ENCODE peak calls at places on chromosomes 11 and 22, in eight cellular contexts. One of them, this sample, is unnamed.

GRCh38 chr11:77658213-77659013 is 20.8 kb upstream of the CLNS1A start:
- DNase-seq in fibroblast of lung: peak; percentile 21
- DNase-seq in WTC11: no peak
- DNase-seq in neural progenitor cell: no peak
- DNase-seq in cardiac muscle cell: no peak
- DNase-seq in HL-60: no peak
- DNase-seq in natural killer cell: no peak
- DNase-seq in astrocyte of the spinal cord: no peak
- DNase-seq in this sample: no peak

GRCh38 chr11:16911658-16912057 is 102.6 kb downstream of the PLEKHA7 start:
- DNase-seq in fibroblast of lung: no peak
- DNase-seq in WTC11: no peak
- DNase-seq in neural progenitor cell: no peak
- DNase-seq in cardiac muscle cell: no peak
- DNase-seq in HL-60: no peak
- DNase-seq in natural killer cell: no peak
- DNase-seq in astrocyte of the spinal cord: no peak
- DNase-seq in this sample: no peak

GRCh38 chr22:38549106-38549884 is 20.7 kb downstream of the DMC1 start:
- DNase-seq in fibroblast of lung: no peak
- DNase-seq in WTC11: no peak
- DNase-seq in neural progenitor cell: no peak
- DNase-seq in cardiac muscle cell: no peak
- DNase-seq in HL-60: peak; percentile 11
- DNase-seq in natural killer cell: no peak
- DNase-seq in astrocyte of the spinal cord: no peak
- DNase-seq in this sample: no peak

GRCh38 chr11:33976351-33977199 is 75.0 kb upstream of the CAPRIN1 start:
- DNase-seq in fibroblast of lung: peak; percentile 47
- DNase-seq in WTC11: no peak
- DNase-seq in neural progenitor cell: no peak
- DNase-seq in cardiac muscle cell: no peak
- DNase-seq in HL-60: no peak
- DNase-seq in natural killer cell: no peak
- DNase-seq in astrocyte of the spinal cord: no peak
- DNase-seq in this sample: no peak

GRCh38 chr11:57458060-57458409 is 2.3 kb upstream of the RTN4RL2 start:
- DNase-seq in fibroblast of lung: no peak
- DNase-seq in WTC11: peak; percentile 61
- DNase-seq in neural progenitor cell: no peak
- DNase-seq in cardiac muscle cell: no peak
- DNase-seq in HL-60: no peak
- DNase-seq in natural killer cell: no peak
- DNase-seq in astrocyte of the spinal cord: no peak
- DNase-seq in this sample: no peak

GRCh38 chr22:28207281-28208030 is 288.4 kb upstream of the PITPNB start:
- DNase-seq in fibroblast of lung: no peak
- DNase-seq in WTC11: no peak
- DNase-seq in neural progenitor cell: no peak
- DNase-seq in cardiac muscle cell: no peak
- DNase-seq in HL-60: no peak
- DNase-seq in natural killer cell: no peak
- DNase-seq in astrocyte of the spinal cord: no peak
- DNase-seq in this sample: no peak

GRCh38 chr11:132605794-132606570 is 926.3 kb downstream of the OPCML start:
- DNase-seq in fibroblast of lung: no peak
- DNase-seq in WTC11: no peak
- DNase-seq in neural progenitor cell: peak; percentile 29
- DNase-seq in cardiac muscle cell: peak; percentile 18
- DNase-seq in HL-60: no peak
- DNase-seq in natural killer cell: no peak
- DNase-seq in astrocyte of the spinal cord: no peak
- DNase-seq in this sample: peak; percentile 18

GRCh38 chr22:31244044-31244942 is 32.2 kb downstream of the LIMK2 start:
- DNase-seq in fibroblast of lung: peak; percentile 61
- DNase-seq in WTC11: peak; percentile 54
- DNase-seq in neural progenitor cell: peak; percentile 46
- DNase-seq in cardiac muscle cell: peak; percentile 69
- DNase-seq in HL-60: no peak
- DNase-seq in natural killer cell: no peak
- DNase-seq in astrocyte of the spinal cord: peak; percentile 93
- DNase-seq in this sample: peak; percentile 65

GRCh38 chr11:10809373-10810199 is 860 bp upstream of the EIF4G2 start:
- DNase-seq in fibroblast of lung: peak; percentile 67
- DNase-seq in WTC11: peak; percentile 69
- DNase-seq in neural progenitor cell: peak; percentile 88
- DNase-seq in cardiac muscle cell: no peak
- DNase-seq in HL-60: no peak
- DNase-seq in natural killer cell: no peak
- DNase-seq in astrocyte of the spinal cord: peak; percentile 83
- DNase-seq in this sample: peak; percentile 54

GRCh38 chr11:108027057-108027456 is 18.4 kb downstream of the CUL5 start:
- DNase-seq in fibroblast of lung: no peak
- DNase-seq in WTC11: peak; percentile 22
- DNase-seq in neural progenitor cell: no peak
- DNase-seq in cardiac muscle cell: no peak
- DNase-seq in HL-60: no peak
- DNase-seq in natural killer cell: no peak
- DNase-seq in astrocyte of the spinal cord: no peak
- DNase-seq in this sample: no peak

GRCh38 chr11:67463680-67464410 is 5.2 kb downstream of the TMEM134 start:
- DNase-seq in fibroblast of lung: no peak
- DNase-seq in WTC11: no peak
- DNase-seq in neural progenitor cell: no peak
- DNase-seq in cardiac muscle cell: no peak
- DNase-seq in HL-60: peak; percentile 67
- DNase-seq in natural killer cell: no peak
- DNase-seq in astrocyte of the spinal cord: no peak
- DNase-seq in this sample: no peak

GRCh38 chr22:33539202-33539901 is 380.9 kb downstream of the LARGE1 start:
- DNase-seq in fibroblast of lung: no peak
- DNase-seq in WTC11: no peak
- DNase-seq in neural progenitor cell: no peak
- DNase-seq in cardiac muscle cell: no peak
- DNase-seq in HL-60: no peak
- DNase-seq in natural killer cell: no peak
- DNase-seq in astrocyte of the spinal cord: no peak
- DNase-seq in this sample: no peak

GRCh38 chr22:33542153-33542552 is 378.1 kb downstream of the LARGE1 start:
- DNase-seq in fibroblast of lung: no peak
- DNase-seq in WTC11: no peak
- DNase-seq in neural progenitor cell: no peak
- DNase-seq in cardiac muscle cell: no peak
- DNase-seq in HL-60: no peak
- DNase-seq in natural killer cell: no peak
- DNase-seq in astrocyte of the spinal cord: no peak
- DNase-seq in this sample: no peak

GRCh38 chr22:33538277-33538885 is 381.9 kb downstream of the LARGE1 start:
- DNase-seq in fibroblast of lung: no peak
- DNase-seq in WTC11: no peak
- DNase-seq in neural progenitor cell: no peak
- DNase-seq in cardiac muscle cell: no peak
- DNase-seq in HL-60: no peak
- DNase-seq in natural killer cell: no peak
- DNase-seq in astrocyte of the spinal cord: no peak
- DNase-seq in this sample: no peak

GRCh38 chr22:33542722-33543121 is 377.6 kb downstream of the LARGE1 start:
- DNase-seq in fibroblast of lung: no peak
- DNase-seq in WTC11: no peak
- DNase-seq in neural progenitor cell: no peak
- DNase-seq in cardiac muscle cell: no peak
- DNase-seq in HL-60: no peak
- DNase-seq in natural killer cell: no peak
- DNase-seq in astrocyte of the spinal cord: no peak
- DNase-seq in this sample: no peak

GRCh38 chr22:33539902-33540751 is 380.1 kb downstream of the LARGE1 start:
- DNase-seq in fibroblast of lung: peak; percentile 12
- DNase-seq in WTC11: no peak
- DNase-seq in neural progenitor cell: no peak
- DNase-seq in cardiac muscle cell: no peak
- DNase-seq in HL-60: no peak
- DNase-seq in natural killer cell: no peak
- DNase-seq in astrocyte of the spinal cord: no peak
- DNase-seq in this sample: no peak
- TF ChIP-seq CTCF in fibroblast of lung: no peak
- TF ChIP-seq CTCF in WTC11: no peak
- TF ChIP-seq CTCF in neural progenitor cell: no peak
- TF ChIP-seq CTCF in cardiac muscle cell: no peak
- TF ChIP-seq CTCF in HL-60: no peak
- TF ChIP-seq CTCF in natural killer cell: no peak
- TF ChIP-seq CTCF in astrocyte of the spinal cord: no peak
- TF ChIP-seq CTCF in this sample: no peak

GRCh38 chr11:86358720-86359119 is 16.0 kb upstream of the CCDC81 start:
- DNase-seq in fibroblast of lung: no peak
- DNase-seq in WTC11: no peak
- DNase-seq in neural progenitor cell: no peak
- DNase-seq in cardiac muscle cell: no peak
- DNase-seq in HL-60: no peak
- DNase-seq in natural killer cell: no peak
- DNase-seq in astrocyte of the spinal cord: no peak
- DNase-seq in this sample: no peak

GRCh38 chr11:86363424-86363823 is 11.3 kb upstream of the CCDC81 start:
- DNase-seq in fibroblast of lung: no peak
- DNase-seq in WTC11: no peak
- DNase-seq in neural progenitor cell: no peak
- DNase-seq in cardiac muscle cell: no peak
- DNase-seq in HL-60: no peak
- DNase-seq in natural killer cell: no peak
- DNase-seq in astrocyte of the spinal cord: no peak
- DNase-seq in this sample: no peak

GRCh38 chr11:86355256-86355655 is 19.4 kb upstream of the CCDC81 start:
- DNase-seq in fibroblast of lung: no peak
- DNase-seq in WTC11: no peak
- DNase-seq in neural progenitor cell: no peak
- DNase-seq in cardiac muscle cell: no peak
- DNase-seq in HL-60: no peak
- DNase-seq in natural killer cell: no peak
- DNase-seq in astrocyte of the spinal cord: no peak
- DNase-seq in this sample: peak; percentile 18

GRCh38 chr11:86365566-86365965 is 9.1 kb upstream of the CCDC81 start:
- DNase-seq in fibroblast of lung: peak; percentile 58
- DNase-seq in WTC11: no peak
- DNase-seq in neural progenitor cell: no peak
- DNase-seq in cardiac muscle cell: no peak
- DNase-seq in HL-60: no peak
- DNase-seq in natural killer cell: no peak
- DNase-seq in astrocyte of the spinal cord: no peak
- DNase-seq in this sample: no peak

GRCh38 chr11:86360775-86361395 is 13.8 kb upstream of the CCDC81 start:
- DNase-seq in fibroblast of lung: peak; percentile 73
- DNase-seq in WTC11: no peak
- DNase-seq in neural progenitor cell: peak; percentile 48
- DNase-seq in cardiac muscle cell: peak; percentile 22
- DNase-seq in HL-60: no peak
- DNase-seq in natural killer cell: no peak
- DNase-seq in astrocyte of the spinal cord: peak; percentile 67
- DNase-seq in this sample: no peak
- TF ChIP-seq CTCF in fibroblast of lung: peak; percentile 33
- TF ChIP-seq CTCF in WTC11: no peak
- TF ChIP-seq CTCF in neural progenitor cell: peak; percentile 55
- TF ChIP-seq CTCF in cardiac muscle cell: peak; percentile 54
- TF ChIP-seq CTCF in HL-60: no peak
- TF ChIP-seq CTCF in natural killer cell: no peak
- TF ChIP-seq CTCF in astrocyte of the spinal cord: peak; percentile 48
- TF ChIP-seq CTCF in this sample: no peak

GRCh38 chr22:17580461-17581031 is 17.2 kb downstream of the SLC25A18 start:
- DNase-seq in fibroblast of lung: no peak
- DNase-seq in WTC11: peak; percentile 51
- DNase-seq in neural progenitor cell: peak; percentile 31
- DNase-seq in cardiac muscle cell: no peak
- DNase-seq in HL-60: no peak
- DNase-seq in natural killer cell: no peak
- DNase-seq in astrocyte of the spinal cord: no peak
- DNase-seq in this sample: no peak
- TF ChIP-seq CTCF in fibroblast of lung: no peak
- TF ChIP-seq CTCF in WTC11: no peak
- TF ChIP-seq CTCF in neural progenitor cell: no peak
- TF ChIP-seq CTCF in cardiac muscle cell: peak; percentile 14
- TF ChIP-seq CTCF in HL-60: no peak
- TF ChIP-seq CTCF in natural killer cell: no peak
- TF ChIP-seq CTCF in astrocyte of the spinal cord: no peak
- TF ChIP-seq CTCF in this sample: no peak

GRCh38 chr11:70174846-70175764 is 28.0 kb upstream of the FADD start:
- DNase-seq in fibroblast of lung: no peak
- DNase-seq in WTC11: no peak
- DNase-seq in neural progenitor cell: peak; percentile 76
- DNase-seq in cardiac muscle cell: no peak
- DNase-seq in HL-60: no peak
- DNase-seq in natural killer cell: no peak
- DNase-seq in astrocyte of the spinal cord: no peak
- DNase-seq in this sample: peak; percentile 25

GRCh38 chr11:70182266-70182665 is 20.8 kb upstream of the FADD start:
- DNase-seq in fibroblast of lung: no peak
- DNase-seq in WTC11: no peak
- DNase-seq in neural progenitor cell: no peak
- DNase-seq in cardiac muscle cell: no peak
- DNase-seq in HL-60: no peak
- DNase-seq in natural killer cell: no peak
- DNase-seq in astrocyte of the spinal cord: no peak
- DNase-seq in this sample: no peak

GRCh38 chr11:70173018-70173417 is 30.1 kb upstream of the FADD start:
- DNase-seq in fibroblast of lung: peak; percentile 6
- DNase-seq in WTC11: no peak
- DNase-seq in neural progenitor cell: no peak
- DNase-seq in cardiac muscle cell: no peak
- DNase-seq in HL-60: no peak
- DNase-seq in natural killer cell: no peak
- DNase-seq in astrocyte of the spinal cord: no peak
- DNase-seq in this sample: no peak

GRCh38 chr11:70180906-70181305 is 22.2 kb upstream of the FADD start:
- DNase-seq in fibroblast of lung: no peak
- DNase-seq in WTC11: no peak
- DNase-seq in neural progenitor cell: no peak
- DNase-seq in cardiac muscle cell: no peak
- DNase-seq in HL-60: no peak
- DNase-seq in natural killer cell: no peak
- DNase-seq in astrocyte of the spinal cord: no peak
- DNase-seq in this sample: no peak

DNA sequence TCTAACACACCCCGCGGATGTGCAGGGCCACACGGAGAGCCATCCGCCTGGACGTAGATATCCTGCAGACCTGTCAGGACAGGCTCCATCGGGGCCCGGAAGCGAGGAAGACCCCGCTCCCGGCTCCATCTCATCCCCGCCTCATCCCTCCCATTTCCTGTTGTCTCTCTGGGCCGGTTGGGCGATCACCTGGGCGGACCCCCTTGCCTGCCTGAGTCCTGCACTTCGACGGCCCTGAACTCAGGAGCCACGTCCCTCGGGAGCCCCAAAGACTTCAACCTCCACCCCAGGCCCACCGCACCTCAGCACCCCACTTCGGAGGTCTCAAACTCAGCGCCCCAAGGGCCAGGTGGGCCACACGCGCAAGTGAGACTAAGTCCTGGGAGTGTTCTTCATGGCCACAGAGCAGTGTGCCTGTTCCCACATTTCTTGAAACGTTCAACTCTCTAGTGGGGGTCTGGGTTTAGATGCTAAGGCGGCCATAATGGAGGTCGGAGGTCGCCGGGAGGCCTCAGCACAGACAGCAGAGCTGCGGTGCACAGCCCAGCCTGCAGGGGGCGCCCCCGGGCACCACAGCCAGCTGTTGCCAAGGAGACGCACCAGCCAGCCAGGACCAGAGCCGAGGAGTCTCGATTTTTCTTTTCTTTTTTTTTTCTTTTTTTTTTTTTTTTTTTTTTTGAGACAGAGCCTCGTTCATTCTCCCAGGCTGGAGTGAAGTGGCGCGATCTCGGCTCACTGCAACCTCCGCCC is 26.0 kb upstream of the FADD start:
- DNase-seq in fibroblast of lung: no peak
- DNase-seq in WTC11: peak; percentile 90
- DNase-seq in neural progenitor cell: peak; percentile 56
- DNase-seq in cardiac muscle cell: peak; percentile 27
- DNase-seq in HL-60: peak; percentile 27
- DNase-seq in natural killer cell: peak; percentile 39
- DNase-seq in astrocyte of the spinal cord: no peak
- DNase-seq in this sample: peak; percentile 64
- TF ChIP-seq CTCF in fibroblast of lung: peak; percentile 17
- TF ChIP-seq CTCF in WTC11: peak; percentile 90
- TF ChIP-seq CTCF in neural progenitor cell: peak; percentile 58
- TF ChIP-seq CTCF in cardiac muscle cell: peak; percentile 43
- TF ChIP-seq CTCF in HL-60: peak; percentile 75
- TF ChIP-seq CTCF in natural killer cell: peak; percentile 64
- TF ChIP-seq CTCF in astrocyte of the spinal cord: peak; percentile 65
- TF ChIP-seq CTCF in this sample: peak; percentile 54